ENCODE peak calls at places on chromosome 10, in six cellular contexts. W is cardiac fibroblast, J is mesendoderm, V is body of pancreas, U is SHP77, E is NCI-H1105. I is an unnamed sample.

GRCh38 chr10:28072573-28072972 is 73.7 kb upstream of the ODAD2 start:
- DNase-seq in W (no peak), U (no peak), J (no peak), V (no peak), E (no peak), I (no peak)

GRCh38 chr10:125982256-125982948 is 86.0 kb downstream of the FANK1 start:
- DNase-seq in E (no peak), U (peak), W (peak), J (peak), V (peak), I (no peak)

GRCh38 chr10:48470115-48470892 is 134.6 kb downstream of the ARHGAP22 start:
- DNase-seq in W (peak), U (no peak), J (peak), E (no peak), V (no peak), I (no peak)

GRCh38 chr10:500876-501275 is 188.6 kb downstream of the DIP2C start:
- DNase-seq in U (no peak), J (no peak), W (peak), V (no peak), E (no peak), I (no peak)

GRCh38 chr10:21160116-21160515 is 263.0 kb upstream of the NEBL start:
- DNase-seq in V (no peak), E (no peak), U (no peak), J (no peak), W (no peak), I (no peak)

GRCh38 chr10:129057856-129058663 is 409.0 kb upstream of the MGMT start:
- DNase-seq in J (no peak), U (no peak), E (no peak), W (no peak), V (no peak), I (no peak)

GRCh38 chr10:61163403-61163802 is 219.4 kb upstream of the RHOBTB1 start:
- DNase-seq in W (no peak), V (no peak), E (no peak), U (no peak), J (no peak), I (no peak)

GRCh38 chr10:95547791-95548435 is 13.3 kb downstream of the SORBS1 start:
- DNase-seq in W (no peak), V (no peak), E (no peak), U (no peak), J (peak), I (no peak)

GRCh38 chr10:99906470-99906869 is 103.3 kb downstream of the DNMBP start:
- DNase-seq in V (no peak), W (peak), J (no peak), U (no peak), E (no peak), I (no peak)

GRCh38 chr10:2951235-2951835 is 116.0 kb upstream of the PFKP start:
- DNase-seq in E (no peak), J (no peak), W (no peak), U (no peak), V (no peak), I (no peak)

GRCh38 chr10:15439381-15439837 is 68.3 kb upstream of the FAM171A1 start:
- DNase-seq in E (no peak), U (no peak), W (peak), J (peak), V (no peak), I (no peak)

GRCh38 chr10:89615824-89616223 is 29.2 kb downstream of the PANK1 start:
- DNase-seq in U (no peak), E (no peak), V (no peak), W (peak), J (no peak), I (no peak)

GRCh38 chr10:48634984-48635557 is 30.2 kb upstream of the ARHGAP22 start:
- DNase-seq in E (no peak), V (no peak), U (no peak), W (no peak), J (no peak), I (no peak)

I was measured in NCI-H2107.